ENCODE peak calls at places on chromosomes 11 and 22, in seven cellular contexts. B is IMR-90, W is neuronal stem cell, X is mesendoderm, R is mesenchymal stem cell, H is H1, O is trophoblast cell. J is an unnamed sample. For H3K27me3, the result is how much of the 10 kb centered on the place peaks cover.

GRCh38 chr11:3807856-3808845 is at the start of gene PGAP2:
- DNase-seq in H (peak), R (peak), X (peak), O (peak), B (peak), W (peak), J (peak)

GRCh38 chr11:28842716-28843115 is 734.5 kb downstream of the METTL15 start:
- DNase-seq in W (no peak), H (no peak), B (peak), O (no peak), X (peak), R (peak), J (no peak)

GRCh38 chr11:87871071-87871470 is 304.2 kb downstream of the RAB38 start:
- DNase-seq in B (no peak), H (no peak), O (no peak), R (no peak), W (no peak), X (peak), J (no peak)

GRCh38 chr11:84965484-84965883 is 661.7 kb downstream of the DLG2 start:
- DNase-seq in B (no peak), O (peak), W (no peak), R (no peak), H (peak), X (peak), J (no peak)

GRCh38 chr22:50245214-50246072 is 620 bp upstream of the TUBGCP6 start:
- DNase-seq in H (no peak), W (no peak), B (no peak), X (no peak), R (no peak), O (no peak), J (no peak)

GRCh38 chr11:57597461-57597892 is at the start of gene SERPING1:
- DNase-seq in B (no peak), O (no peak), W (no peak), X (no peak), R (no peak), H (no peak), J (no peak)

GRCh38 chr22:44648821-44649566 is 53.0 kb upstream of the PRR5 start:
- DNase-seq in R (peak), O (peak), B (peak), H (no peak), W (no peak), X (no peak), J (no peak)

GRCh38 chr11:13094930-13095687 is 86.0 kb downstream of the RASSF10 start:
- DNase-seq in B (no peak), X (no peak), W (no peak), H (no peak), O (peak), R (no peak), J (no peak)

GRCh38 chr22:23159287-23159622 is 14.0 kb downstream of the RAB36 start:
- DNase-seq in B (no peak), O (no peak), W (no peak), H (no peak), X (no peak), R (no peak), J (no peak)

GRCh38 chr11:65440831-65441499 is 18.4 kb downstream of the NEAT1 start:
- DNase-seq in W (no peak), R (peak), X (no peak), O (peak), H (no peak), B (peak), J (no peak)

GRCh38 chr11:72524711-72525110 is 90.4 kb upstream of the CLPB start:
- DNase-seq in R (no peak), O (no peak), W (no peak), H (no peak), B (peak), X (no peak), J (no peak)
- H2AK5ac ChIP-seq in R (no peak), O (no peak), W (no peak), H (no peak), B (no peak), X (no peak), J (no peak)

GRCh38 chr22:41596776-41597634 is 7.4 kb upstream of the PMM1 start:
- DNase-seq in W (peak), B (peak), H (peak), R (peak), X (peak), O (peak), J (peak)
- H3K27ac ChIP-seq in W (no peak), B (no peak), H (no peak), R (no peak), X (no peak), O (no peak), J (no peak)

DNA sequence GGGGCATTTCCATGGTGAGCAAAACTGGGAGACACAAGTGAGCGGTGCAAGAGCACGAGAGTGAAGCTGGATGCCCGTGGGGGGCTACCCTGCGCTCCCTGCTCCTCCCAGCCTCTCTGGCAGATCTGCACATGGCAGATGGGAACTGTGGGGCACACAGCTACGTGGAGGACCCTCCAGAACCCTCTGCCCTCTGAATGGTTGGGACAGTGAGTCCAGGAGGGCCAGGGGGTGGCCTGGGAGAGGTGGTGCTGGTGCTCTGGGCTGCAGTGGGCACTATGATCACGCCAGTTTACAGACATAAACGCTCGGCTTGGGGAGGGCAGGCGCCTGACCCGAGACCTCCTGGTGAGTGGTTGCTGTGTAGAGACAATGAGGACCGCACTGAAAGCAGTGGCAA is 205.9 kb downstream of the CTTN start:
- DNase-seq in B (no peak), R (no peak), W (no peak), H (no peak), O (no peak), X (no peak), J (no peak)
- H3K27me3 ChIP-seq in B (under half), R (under half), W (under half), H (under half), O (under half), X (under half), J (under half)

GRCh38 chr11:8786933-8787332 is 104.3 kb downstream of the RPL27A start:
- DNase-seq in W (no peak), H (no peak), R (peak), X (no peak), O (peak), B (no peak), J (no peak)
- H2AK5ac ChIP-seq in W (no peak), H (no peak), R (no peak), X (no peak), O (no peak), B (no peak), J (no peak)

GRCh38 chr11:7694953-7695271 is 11.4 kb downstream of the OVCH2 start:
- DNase-seq in B (no peak), W (no peak), O (no peak), R (no peak), X (no peak), H (no peak), J (no peak)
- H3K27ac ChIP-seq in B (no peak), W (no peak), O (no peak), R (no peak), X (no peak), H (no peak), J (no peak)

GRCh38 chr11:1654388-1655167 is 25.0 kb downstream of the KRTAP5-5 start:
- DNase-seq in B (no peak), X (no peak), R (peak), O (no peak), W (no peak), H (no peak), J (no peak)
- H3K27me3 ChIP-seq in B (half or more), X (under half), R (half or more), O (under half), W (under half), H (under half), J (under half)

GRCh38 chr11:58781345-58781744 is 49.6 kb upstream of the GLYAT start:
- DNase-seq in O (no peak), W (no peak), B (no peak), H (no peak), X (no peak), R (no peak), J (no peak)

GRCh38 chr11:58784995-58785394 is 53.3 kb upstream of the GLYAT start:
- DNase-seq in B (no peak), O (no peak), W (no peak), H (no peak), X (no peak), R (no peak), J (no peak)

GRCh38 chr11:58776891-58777451 is 45.2 kb upstream of the GLYAT start:
- DNase-seq in H (no peak), X (no peak), O (peak), B (no peak), W (no peak), R (no peak), J (no peak)

GRCh38 chr11:58782066-58782465 is 50.3 kb upstream of the GLYAT start:
- DNase-seq in O (no peak), H (no peak), B (no peak), X (no peak), R (no peak), W (no peak), J (no peak)

GRCh38 chr11:58780578-58780977 is 48.8 kb upstream of the GLYAT start:
- DNase-seq in H (no peak), X (no peak), W (no peak), B (no peak), R (no peak), O (no peak), J (no peak)
- H2AK5ac ChIP-seq in H (no peak), X (no peak), W (no peak), B (no peak), R (no peak), O (no peak), J (no peak)

GRCh38 chr11:72751293-72752087 is 718 bp downstream of the ARAP1 start:
- DNase-seq in O (no peak), X (no peak), W (no peak), R (no peak), B (no peak), H (no peak), J (no peak)
- H3K27ac ChIP-seq in O (no peak), X (peak), W (no peak), R (no peak), B (peak), H (no peak), J (no peak)

GRCh38 chr22:25878933-25879332 is 136.9 kb downstream of the MYO18B start:
- DNase-seq in R (no peak), X (no peak), O (no peak), B (no peak), H (no peak), W (no peak), J (no peak)
- H3K27me3 ChIP-seq in R (under half), X (under half), O (under half), B (under half), H (under half), W (under half), J (under half)

J was measured in H9.